ENCODE peak calls at places on chromosomes 6 and 20, in four cellular contexts. Y is tibial artery, B is A549, R is cardiac muscle cell. M is an unnamed sample.

GRCh38 chr6:152057832-152058498 is 250.5 kb downstream of the ESR1 start:
- DNase-seq in Y (no peak), R (no peak), B (no peak), M (no peak)

GRCh38 chr6:110322151-110323003 is 35.8 kb downstream of the METTL24 start:
- DNase-seq in Y (no peak), B (no peak), R (no peak), M (no peak)

GRCh38 chr20:1875762-1876161 is 19.4 kb upstream of the SIRPA start:
- DNase-seq in Y (no peak), R (no peak), B (no peak), M (no peak)

GRCh38 chr20:46636514-46636913 is 14.7 kb downstream of the SLC13A3 start:
- DNase-seq in R (no peak), Y (no peak), B (no peak), M (no peak)

GRCh38 chr6:135537782-135538301 is 40.3 kb upstream of the AHI1 start:
- DNase-seq in Y (no peak), B (no peak), R (peak; percentile 75), M (no peak)

GRCh38 chr6:5464096-5464885 is 203.0 kb downstream of the FARS2 start:
- DNase-seq in B (no peak), R (peak; percentile 29), Y (no peak), M (no peak)

GRCh38 chr6:36752187-36752885 is 54.7 kb downstream of the RAB44 start:
- DNase-seq in R (no peak), B (no peak), Y (no peak), M (no peak)

GRCh38 chr6:2718334-2719052 is 32.2 kb downstream of the MYLK4 start:
- DNase-seq in B (no peak), R (peak; percentile 59), Y (no peak), M (no peak)

GRCh38 chr6:20877008-20877937 is 343.0 kb downstream of the CDKAL1 start:
- DNase-seq in Y (peak; percentile 76), R (peak; percentile 78), B (peak; percentile 49), M (peak; percentile 57)
- H3K4me1 ChIP-seq in Y (peaks cover 10% of the 10 kb centered on the region), R (peaks cover 4% of the 10 kb centered on the region), B (peaks cover 36% of the 10 kb centered on the region), M (no peaks in the 10 kb centered on the region)

GRCh38 chr20:59402697-59403096 is 102.3 kb downstream of the EDN3 start:
- DNase-seq in B (no peak), R (no peak), Y (no peak), M (no peak)
- H3K27ac ChIP-seq in B (peak overlapping the region; percentile 80), R (no peak overlapping the region), Y (no peak overlapping the region), M (no peak overlapping the region)

DNA sequence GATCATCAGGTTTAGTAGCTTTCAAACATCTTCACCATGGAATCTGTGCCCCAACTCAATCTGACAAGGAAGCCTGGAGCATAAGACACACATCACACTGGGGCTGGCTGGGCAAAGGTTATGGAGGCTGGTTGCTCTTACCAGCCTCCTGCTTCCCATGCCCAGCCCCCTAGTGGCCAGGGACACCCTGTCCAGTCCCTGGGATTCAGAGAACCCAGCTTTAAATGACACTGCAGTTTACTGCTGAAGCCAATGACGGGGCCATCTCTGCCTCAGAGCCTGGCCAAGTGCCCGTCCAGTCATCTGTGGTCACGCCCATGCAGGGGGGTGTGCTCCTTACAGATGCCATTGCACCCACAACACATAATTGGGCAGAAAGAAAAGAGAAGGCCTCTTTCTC is 272.9 kb downstream of the SMOC2 start:
- DNase-seq in R (peak; percentile 22), Y (no peak), B (peak; percentile 63), M (no peak)
- TF ChIP-seq CTCF in R (peak; percentile 41), Y (peak; percentile 15), B (peak; percentile 14), M (no peak)

GRCh38 chr6:43708857-43709653 is 21.5 kb upstream of the MRPS18A start:
- DNase-seq in R (peak; percentile 95), B (no peak), Y (no peak), M (no peak)
- H3K4me1 ChIP-seq in R (peaks cover 7% of the 10 kb centered on the region), B (peaks cover 40% of the 10 kb centered on the region), Y (peaks cover 8% of the 10 kb centered on the region), M (peaks cover 6% of the 10 kb centered on the region)

GRCh38 chr6:107830060-107830459 is 5.9 kb upstream of the SCML4 start:
- DNase-seq in B (no peak), R (no peak), Y (no peak), M (no peak)

GRCh38 chr6:107833136-107833535 is 9.0 kb upstream of the SCML4 start:
- DNase-seq in R (no peak), B (no peak), Y (no peak), M (no peak)

GRCh38 chr6:107827541-107827940 is 3.4 kb upstream of the SCML4 start:
- DNase-seq in B (no peak), R (no peak), Y (no peak), M (no peak)

DNA sequence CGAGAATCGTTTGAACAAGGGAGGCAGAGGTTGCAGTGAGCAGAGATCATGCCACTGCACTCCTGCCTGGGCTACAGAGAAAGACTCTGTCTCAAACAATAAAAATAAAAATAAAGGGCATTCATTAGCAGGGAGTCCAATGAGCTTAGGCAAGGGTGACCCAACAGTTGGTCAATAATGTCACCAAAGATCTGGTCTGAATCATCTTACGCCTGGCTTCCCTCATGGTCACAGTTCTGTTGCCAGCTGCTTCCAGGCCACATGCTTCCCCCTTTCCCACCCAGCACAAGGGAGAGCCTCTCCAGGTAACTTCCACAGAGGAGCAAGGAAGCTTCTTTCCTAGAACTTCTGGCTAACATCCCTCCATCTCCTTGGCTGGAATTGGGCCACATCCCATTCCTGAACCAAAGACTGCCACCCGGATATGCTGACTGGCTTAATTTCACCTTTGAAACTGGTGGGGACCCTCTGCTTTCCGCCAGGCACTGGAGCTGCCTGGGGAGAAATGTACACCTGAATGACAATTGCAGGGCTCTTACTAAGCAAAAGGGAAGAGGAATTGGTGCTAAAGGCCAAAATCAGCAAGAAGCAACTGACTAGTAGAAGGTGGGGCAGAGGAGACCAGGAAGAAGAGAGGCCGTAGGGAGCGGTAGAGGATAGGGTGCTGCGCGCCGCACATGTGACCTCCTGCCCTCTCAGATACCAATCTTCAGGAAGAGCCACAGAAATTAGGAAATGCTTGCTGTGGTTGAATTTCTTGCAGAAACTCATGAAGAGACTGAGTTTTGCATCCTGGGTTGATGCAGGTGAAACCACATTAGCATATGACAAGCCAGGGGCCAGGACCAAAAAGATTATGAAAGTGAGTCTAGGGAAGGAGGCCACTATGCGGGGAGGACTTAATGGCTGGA is 8.3 kb upstream of the SCML4 start:
- DNase-seq in Y (no peak), R (no peak), B (no peak), M (no peak)
- H3K27ac ChIP-seq in Y (no peak overlapping the region), R (no peak overlapping the region), B (no peak overlapping the region), M (no peak overlapping the region)

GRCh38 chr20:4091332-4092135 is 76.2 kb upstream of the RNF24 start:
- DNase-seq in Y (no peak), B (peak; percentile 89), R (peak; percentile 72), M (no peak)
- TF ChIP-seq CTCF in Y (peak; percentile 72), B (peak; percentile 70), R (peak; percentile 83), M (peak; percentile 77)

GRCh38 chr20:62205618-62206387 is 14.3 kb downstream of the HRH3 start:
- DNase-seq in Y (no peak), B (no peak), R (no peak), M (no peak)
- H3K4me1 ChIP-seq in Y (no peaks in the 10 kb centered on the region), B (no peaks in the 10 kb centered on the region), R (peaks cover 4% of the 10 kb centered on the region), M (no peaks in the 10 kb centered on the region)

DNA sequence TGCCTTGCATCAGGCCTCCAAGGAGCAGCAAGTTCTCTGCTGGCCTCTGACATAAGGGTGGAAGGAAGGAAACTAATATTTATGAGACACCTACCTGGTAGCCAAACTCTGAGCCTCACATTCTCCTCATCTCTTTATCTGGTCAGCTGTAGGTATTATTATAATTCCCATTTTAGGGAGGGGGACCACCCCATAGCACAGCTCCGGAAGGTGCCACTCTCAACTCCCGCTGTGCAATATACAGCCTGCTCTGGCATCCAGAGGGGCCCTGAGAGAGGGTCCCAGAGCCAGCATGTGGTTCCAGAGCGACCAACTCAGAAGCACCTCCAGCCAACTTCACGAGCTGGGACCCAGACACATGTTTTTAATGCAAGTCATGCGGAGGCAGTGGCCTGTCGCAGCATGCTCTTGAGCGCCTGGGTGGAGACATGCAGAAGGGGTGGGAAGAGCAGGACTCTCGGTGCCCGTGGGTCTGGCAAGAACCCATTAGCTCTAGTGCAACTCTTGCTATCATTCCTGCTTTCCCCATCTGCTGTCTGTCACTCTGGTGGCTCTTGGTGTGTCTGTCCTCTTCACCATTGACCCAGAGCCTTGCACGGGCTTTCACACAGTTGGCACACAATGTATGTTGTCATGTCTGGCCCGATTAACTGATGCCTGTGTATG is 15.0 kb upstream of the MYMX start:
- DNase-seq in R (no peak), Y (no peak), B (no peak), M (no peak)
- H3K27ac ChIP-seq in R (no peak overlapping the region), Y (no peak overlapping the region), B (no peak overlapping the region), M (no peak overlapping the region)

M was measured in ascending aorta.